ENCODE peak calls at places on chromosomes 4 and X, in seven cellular contexts. E is GM12878, L is osteoblast, I is GM13976, W is tibial artery, F is dorsolateral prefrontal cortex, R is PC-3. Z is an unnamed sample.

GRCh38 chr4:145154573-145154972 is 25.8 kb downstream of the OTUD4 start:
- DNase-seq in E (no peak), L (peak), I (peak), W (no peak), F (no peak), R (peak), Z (peak)

GRCh38 chr4:139279723-139280620 is at the start of gene MGARP:
- DNase-seq in E (no peak), L (peak), I (peak), W (no peak), F (no peak), R (no peak), Z (no peak)

GRCh38 chr4:93659629-93660028 is 168.9 kb upstream of the ATOH1 start:
- DNase-seq in E (no peak), L (no peak), I (no peak), W (no peak), F (no peak), R (peak), Z (peak)

GRCh38 chrX:77087529-77088169 is 359.5 kb upstream of the FGF16 start:
- DNase-seq in E (no peak), L (no peak), I (no peak), W (peak), F (no peak), R (peak), Z (peak)

GRCh38 chrX:17703201-17703600 is 34.1 kb upstream of the SCML1 start:
- DNase-seq in E (no peak), L (no peak), I (no peak), W (no peak), F (no peak), R (peak), Z (no peak)

GRCh38 chr4:156888762-156889161 is 82.8 kb downstream of the PDGFC start:
- DNase-seq in E (no peak), L (peak), I (no peak), W (no peak), F (no peak), R (peak), Z (peak)

GRCh38 chr4:1347410-1347864 is 429 bp downstream of the UVSSA start:
- DNase-seq in E (no peak), L (peak), I (peak), W (peak), F (no peak), R (peak), Z (peak)

GRCh38 chrX:65668362-65669310 is 1.2 kb downstream of the MSN start:
- DNase-seq in E (peak), L (peak), I (peak), W (peak), F (no peak), R (peak), Z (peak)

GRCh38 chr4:16443504-16444088 is 217.3 kb upstream of the TAPT1 start:
- DNase-seq in E (no peak), L (no peak), I (peak), W (no peak), F (no peak), R (peak), Z (peak)

GRCh38 chr4:165138843-165139242 is 26.2 kb upstream of the TMEM192 start:
- DNase-seq in E (no peak), L (no peak), I (no peak), W (no peak), F (no peak), R (no peak), Z (no peak)

GRCh38 chrX:140524556-140524955 is 19.7 kb upstream of the SOX3 start:
- DNase-seq in E (no peak), L (no peak), I (no peak), W (no peak), F (no peak), R (peak), Z (peak)

GRCh38 chrX:23505531-23506303 is 161.6 kb upstream of the PRDX4 start:
- DNase-seq in E (no peak), L (no peak), I (no peak), W (no peak), F (no peak), R (peak), Z (no peak)

GRCh38 chrX:111823068-111823467 is 52.9 kb upstream of the TRPC5OS start:
- DNase-seq in E (no peak), L (peak), I (peak), W (no peak), F (no peak), R (peak), Z (peak)

GRCh38 chr4:143514432-143514831 is 930 bp downstream of the SMARCA5 start:
- DNase-seq in E (no peak), L (peak), I (peak), W (peak), F (peak), R (peak), Z (peak)

DNA sequence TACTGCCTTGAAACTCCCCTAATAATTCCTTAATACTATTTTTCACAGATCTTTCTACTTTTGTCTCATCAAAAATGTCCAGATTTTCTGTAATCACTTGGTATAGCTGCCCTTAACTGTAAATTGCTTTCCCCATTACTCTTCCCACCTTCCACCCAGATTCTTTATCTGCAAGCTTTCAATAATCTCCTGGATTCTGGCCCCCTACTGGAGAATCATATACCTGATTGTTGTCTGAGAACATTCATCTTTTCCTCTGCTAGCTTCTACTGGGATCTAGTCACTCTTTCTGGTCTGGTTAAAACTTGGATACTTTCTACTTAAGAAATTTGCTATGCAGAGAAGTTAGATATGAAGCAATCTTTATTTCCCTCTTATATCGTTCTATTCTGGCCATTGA is 552.6 kb downstream of the PCDH19 start:
- DNase-seq in E (no peak), L (no peak), I (no peak), W (no peak), F (no peak), R (no peak), Z (peak)
- TF ChIP-seq CTCF in E (no peak), L (no peak), I (no peak), W (no peak), F (no peak), R (peak), Z (peak)

GRCh38 chr4:136562842-136563241 is 969.5 kb downstream of the PCDH18 start:
- DNase-seq in E (no peak), L (no peak), I (no peak), W (no peak), F (no peak), R (no peak), Z (no peak)

GRCh38 chr4:136557396-136557795 is 974.9 kb downstream of the PCDH18 start:
- DNase-seq in E (no peak), L (no peak), I (no peak), W (no peak), F (no peak), R (no peak), Z (no peak)

GRCh38 chr4:136558940-136559494 is 973.3 kb downstream of the PCDH18 start:
- DNase-seq in E (no peak), L (no peak), I (no peak), W (no peak), F (no peak), R (no peak), Z (no peak)
- TF ChIP-seq CTCF in E (no peak), L (no peak), I (no peak), W (no peak), F (no peak), R (no peak), Z (no peak)

DNA sequence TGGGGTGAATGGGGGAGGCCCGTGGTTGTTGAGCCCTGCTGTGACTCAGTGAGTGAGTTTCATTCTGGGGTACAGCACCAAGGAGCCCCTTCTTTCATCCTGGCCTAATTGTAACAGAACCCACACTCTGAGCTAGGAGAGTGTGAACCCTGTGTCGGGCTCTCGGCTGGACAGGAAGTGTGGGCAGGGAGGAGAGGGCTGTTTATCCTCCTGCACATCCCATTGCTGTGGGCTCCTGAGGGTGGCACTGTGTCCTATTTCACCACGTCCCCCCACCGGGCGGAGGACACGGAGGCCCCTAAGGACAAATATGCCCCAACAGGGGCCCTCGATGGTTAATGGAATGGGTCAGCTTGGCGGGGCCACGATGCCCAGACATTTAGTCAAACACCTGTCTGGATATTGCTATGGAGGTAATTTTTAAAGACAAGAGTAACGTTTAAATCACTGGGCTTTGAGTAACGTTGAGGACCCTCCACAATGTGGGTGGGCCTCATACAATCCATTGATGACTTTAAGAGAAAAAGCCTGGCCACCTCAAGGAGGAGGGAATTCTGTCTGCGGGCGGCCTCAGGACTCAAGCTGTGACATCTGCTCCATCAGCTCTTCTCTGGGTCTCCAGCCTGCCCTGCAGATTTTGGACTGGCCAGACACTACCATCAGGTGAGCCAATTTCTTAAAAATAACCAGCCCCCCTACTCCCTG is 46.1 kb upstream of the SORCS2 start:
- DNase-seq in E (no peak), L (peak), I (no peak), W (no peak), F (no peak), R (no peak), Z (no peak)
- TF ChIP-seq CTCF in E (no peak), L (no peak), I (no peak), W (no peak), F (no peak), R (no peak), Z (no peak)

GRCh38 chr4:67723949-67724348 is 23.0 kb upstream of the UBA6 start:
- DNase-seq in E (no peak), L (peak), I (no peak), W (no peak), F (no peak), R (no peak), Z (no peak)
- TF ChIP-seq CTCF in E (no peak), L (no peak), I (no peak), W (no peak), F (no peak), R (peak), Z (no peak)

DNA sequence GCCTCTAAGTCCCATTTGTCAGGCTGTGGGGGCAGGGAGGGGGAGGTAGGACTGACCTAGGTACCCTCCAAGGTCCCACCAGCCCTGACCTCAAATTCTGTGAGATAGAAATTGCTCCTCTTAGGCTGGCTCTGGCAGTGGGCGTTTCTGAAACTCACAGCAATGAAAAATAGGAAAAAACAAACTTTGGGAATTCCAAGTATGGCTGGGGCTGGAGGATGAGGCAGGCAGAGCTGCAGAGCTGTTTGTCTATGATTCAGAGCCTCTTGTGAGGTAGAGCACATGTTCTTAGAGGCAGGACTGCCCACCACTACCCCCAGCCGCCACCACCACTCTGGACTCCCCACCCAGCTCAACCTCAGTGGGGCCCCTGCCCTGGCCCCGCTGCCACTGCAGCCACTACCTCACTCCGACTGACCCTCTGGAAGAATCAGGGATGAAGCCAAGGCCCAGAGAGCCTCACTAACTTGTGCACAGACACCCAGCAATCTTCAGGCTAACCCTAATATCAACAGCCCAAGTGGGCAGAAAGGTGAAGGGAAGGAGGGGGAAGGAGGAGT is 98.2 kb downstream of the PJA1 start:
- DNase-seq in E (no peak), L (peak), I (no peak), W (no peak), F (no peak), R (no peak), Z (no peak)
- TF ChIP-seq CTCF in E (no peak), L (no peak), I (no peak), W (no peak), F (no peak), R (no peak), Z (no peak)

DNA sequence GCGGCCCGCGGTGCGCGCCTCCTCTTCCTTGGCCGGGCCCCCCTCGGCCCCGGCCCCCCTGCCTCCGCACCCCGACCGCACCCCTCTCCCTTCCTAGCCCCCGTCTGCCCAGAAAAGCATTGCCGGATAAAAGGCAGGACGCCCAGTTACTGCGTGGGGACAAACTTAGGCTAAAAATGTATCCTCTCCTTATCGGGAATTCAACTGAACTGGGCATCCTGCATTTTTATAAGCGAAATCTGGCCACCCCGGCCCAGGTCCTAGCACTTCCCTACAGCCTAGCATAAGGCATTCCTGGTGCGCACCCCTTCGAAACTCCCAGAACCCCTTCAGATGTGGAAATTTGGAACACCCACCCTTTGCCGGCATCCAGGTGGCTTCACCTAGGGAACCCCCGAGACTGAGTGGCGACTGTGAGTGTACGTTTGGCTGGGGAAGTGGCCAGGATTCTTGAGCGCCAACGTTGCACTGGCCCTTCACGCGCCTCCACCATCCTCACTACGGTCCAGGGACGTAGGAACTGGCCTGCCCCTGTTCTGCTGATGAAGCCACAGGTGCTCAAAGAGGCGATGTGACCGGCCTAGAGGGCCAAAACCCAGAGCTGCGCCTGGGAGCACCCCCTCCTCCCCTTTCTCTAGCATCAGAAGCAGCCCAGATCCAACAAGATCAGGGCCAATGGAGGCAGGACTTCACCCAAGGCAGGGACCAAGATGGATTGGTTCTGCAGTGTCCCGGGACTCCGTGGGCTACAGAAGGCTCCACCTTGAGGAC is 5.7 kb upstream of the RNF4 start:
- DNase-seq in E (no peak), L (peak), I (no peak), W (no peak), F (no peak), R (no peak), Z (no peak)
- TF ChIP-seq CTCF in E (no peak), L (no peak), I (no peak), W (no peak), F (no peak), R (peak), Z (no peak)

GRCh38 chr4:10188400-10189004 is 71.9 kb upstream of the WDR1 start:
- DNase-seq in E (no peak), L (no peak), I (no peak), W (no peak), F (no peak), R (no peak), Z (no peak)

GRCh38 chr4:10185518-10186227 is 69.1 kb upstream of the WDR1 start:
- DNase-seq in E (no peak), L (no peak), I (no peak), W (no peak), F (no peak), R (no peak), Z (no peak)

GRCh38 chr4:10184501-10184938 is 67.9 kb upstream of the WDR1 start:
- DNase-seq in E (no peak), L (no peak), I (no peak), W (no peak), F (no peak), R (no peak), Z (no peak)

GRCh38 chr4:10184051-10184450 is 67.5 kb upstream of the WDR1 start:
- DNase-seq in E (no peak), L (no peak), I (no peak), W (no peak), F (no peak), R (no peak), Z (no peak)

DNA sequence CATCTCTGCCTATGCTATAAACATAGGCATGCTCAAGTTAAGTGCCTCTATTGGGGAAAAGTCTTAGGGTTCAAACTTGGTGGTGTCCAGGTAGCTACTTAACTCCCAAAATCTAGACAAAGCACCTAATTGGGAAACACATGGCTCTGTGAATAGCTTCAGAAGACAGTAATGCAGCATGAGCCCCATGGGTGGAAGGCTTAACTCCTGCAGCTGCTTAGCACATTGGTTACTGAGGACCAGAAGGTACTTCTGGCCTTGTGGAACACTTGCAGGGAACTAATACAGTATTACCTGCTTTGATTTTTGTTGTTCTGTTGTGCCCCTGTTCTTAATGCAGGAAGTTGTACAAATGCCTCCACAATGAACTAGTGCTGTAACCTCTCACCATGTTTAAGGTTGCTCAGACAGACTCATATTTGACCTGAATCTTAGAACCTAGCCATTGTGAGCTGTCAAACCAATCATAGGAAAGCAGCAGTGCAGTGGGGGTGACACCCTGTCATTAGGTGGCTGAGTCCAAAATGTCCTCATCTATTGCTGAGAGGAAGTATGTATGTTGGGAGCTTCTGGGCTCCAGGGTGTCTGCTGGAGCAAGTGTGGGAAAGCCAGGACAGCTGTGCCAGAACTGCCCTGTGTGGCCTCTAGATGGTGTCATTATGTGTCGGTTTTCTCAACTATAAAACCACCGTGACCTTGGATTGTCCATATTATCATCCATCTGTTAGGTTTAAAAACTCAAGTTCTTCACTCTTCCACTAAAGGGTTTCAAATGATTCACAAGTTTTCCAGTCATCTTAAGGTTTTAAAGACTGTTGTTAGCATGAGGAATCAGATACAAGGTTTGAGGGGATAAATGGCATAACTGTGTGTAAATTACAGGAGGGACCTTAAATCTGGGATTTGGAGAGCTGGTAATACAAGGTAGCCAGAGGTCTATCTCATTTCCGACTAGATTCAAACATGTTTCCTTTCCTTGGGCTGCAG is 69.9 kb upstream of the WDR1 start:
- DNase-seq in E (no peak), L (peak), I (no peak), W (no peak), F (no peak), R (no peak), Z (peak)
- TF ChIP-seq CTCF in E (no peak), L (peak), I (no peak), W (no peak), F (peak), R (no peak), Z (no peak)

GRCh38 chr4:102620697-102621497 is 119.7 kb downstream of the NFKB1 start:
- DNase-seq in E (no peak), L (peak), I (peak), W (no peak), F (no peak), R (peak), Z (peak)

GRCh38 chr4:102629686-102630085 is 128.5 kb downstream of the NFKB1 start:
- DNase-seq in E (no peak), L (no peak), I (no peak), W (no peak), F (no peak), R (no peak), Z (no peak)

GRCh38 chr4:102627831-102628523 is 126.8 kb downstream of the NFKB1 start:
- DNase-seq in E (no peak), L (peak), I (peak), W (no peak), F (no peak), R (peak), Z (peak)

GRCh38 chr4:102623622-102624021 is 122.5 kb downstream of the NFKB1 start:
- DNase-seq in E (no peak), L (peak), I (no peak), W (no peak), F (no peak), R (peak), Z (peak)

GRCh38 chr4:102625232-102625930 is 124.2 kb downstream of the NFKB1 start:
- DNase-seq in E (no peak), L (peak), I (peak), W (no peak), F (no peak), R (peak), Z (peak)
- TF ChIP-seq CTCF in E (peak), L (peak), I (peak), W (no peak), F (peak), R (peak), Z (no peak)

DNA sequence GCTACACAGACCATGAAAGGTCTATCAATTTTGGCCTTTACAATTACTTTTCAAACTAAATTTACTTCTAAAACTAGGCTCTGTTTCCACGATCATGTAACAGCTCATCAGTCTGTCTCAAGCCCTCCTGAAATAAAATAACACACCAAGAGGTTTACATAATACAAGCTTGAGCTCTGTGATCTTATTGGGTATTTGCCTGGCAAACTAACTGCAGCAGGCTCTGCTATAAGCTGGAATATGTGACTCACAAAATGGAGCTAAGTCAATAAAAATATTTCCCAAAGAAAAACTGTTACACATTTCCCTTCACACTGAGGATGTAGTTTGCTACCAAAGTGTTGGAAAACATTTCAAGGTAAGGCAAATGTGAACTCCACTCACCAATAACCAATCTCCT is 94.7 kb upstream of the GPM6B start:
- DNase-seq in E (no peak), L (no peak), I (no peak), W (no peak), F (no peak), R (peak), Z (peak)
- TF ChIP-seq CTCF in E (no peak), L (no peak), I (no peak), W (no peak), F (no peak), R (no peak), Z (no peak)

Z was measured in MCF 10A.